ENCODE peak calls at places on chromosomes 7 and 10, in nine cellular contexts. G, H, O, U, C, J, W, P and E are unnamed samples.
A peak's percentile ranks its signal among the peaks of the same experiment; 100 is the strongest.

GRCh38 chr7:82705831-82706230 is 262.3 kb upstream of the CACNA2D1 start:
- DNase-seq in J (no peak), O (no peak), W (no peak), P (no peak), C (no peak), U (no peak), H (no peak), G (no peak), E (no peak)

GRCh38 chr7:94095359-94096009 is 91.3 kb upstream of the BET1 start:
- DNase-seq in O (no peak), J (no peak), C (no peak), U (no peak), H (no peak), G (peak; percentile 14), W (peak; percentile 49), P (no peak), E (no peak)

GRCh38 chr7:151273646-151274375 is 25.3 kb upstream of the SMARCD3 start:
- DNase-seq in O (no peak), P (no peak), H (no peak), W (no peak), U (no peak), G (no peak), C (no peak), J (no peak), E (no peak)

GRCh38 chr7:105141068-105141467 is 127.1 kb downstream of the KMT2E start:
- DNase-seq in H (no peak), C (peak; percentile 22), U (no peak), O (no peak), J (no peak), G (peak; percentile 31), P (no peak), W (peak; percentile 46), E (peak; percentile 64)

GRCh38 chr10:4359003-4359402 is 467.0 kb upstream of the AKR1E2 start:
- DNase-seq in J (no peak), W (peak; percentile 25), C (no peak), H (no peak), P (no peak), U (no peak), G (no peak), O (no peak), E (peak; percentile 69)

GRCh38 chr10:94172332-94172731 is 178.6 kb downstream of the PLCE1 start:
- DNase-seq in H (no peak), O (no peak), P (no peak), J (no peak), U (no peak), C (no peak), G (no peak), W (peak; percentile 25), E (peak; percentile 34)

GRCh38 chr10:103712898-103713498 is 142.4 kb downstream of the SH3PXD2A start:
- DNase-seq in W (peak; percentile 80), H (peak; percentile 51), G (peak; percentile 77), U (peak; percentile 81), C (peak; percentile 89), J (peak; percentile 54), P (peak; percentile 71), O (no peak), E (peak; percentile 76)

GRCh38 chr10:24306507-24306875 is 97.6 kb downstream of the KIAA1217 start:
- DNase-seq in C (no peak), G (no peak), U (no peak), J (no peak), H (no peak), P (no peak), W (no peak), O (no peak), E (no peak)

GRCh38 chr10:125991009-125991788 is 94.8 kb downstream of the FANK1 start:
- DNase-seq in J (no peak), H (no peak), W (no peak), G (peak; percentile 50), U (no peak), C (no peak), O (no peak), P (no peak), E (peak; percentile 18)

GRCh38 chr7:5712566-5712965 is 68.9 kb downstream of the RNF216 start:
- DNase-seq in O (no peak), U (no peak), H (no peak), J (no peak), C (no peak), G (no peak), P (no peak), W (no peak), E (no peak)